ENCODE peak calls at places on chromosomes 13 and 19, in ten cellular contexts. One of them, this sample, is unnamed.

GRCh38 chr19:34481861-34482379 is 362 bp downstream of the WTIP start:
- DNase-seq in NCI-H82: no peak
- DNase-seq in GM23338: no peak
- DNase-seq in lower lobe of right lung: no peak
- DNase-seq in aorta: no peak
- DNase-seq in COR-L47: no peak
- DNase-seq in NCI-H1417: no peak
- DNase-seq in LoVo: no peak
- DNase-seq in EL: no peak
- DNase-seq in HCT116: no peak
- DNase-seq in this sample: no peak

GRCh38 chr19:33512580-33513137 is 8.9 kb downstream of the PEPD start:
- DNase-seq in NCI-H82: no peak
- DNase-seq in GM23338: no peak
- DNase-seq in lower lobe of right lung: no peak
- DNase-seq in aorta: no peak
- DNase-seq in COR-L47: no peak
- DNase-seq in NCI-H1417: no peak
- DNase-seq in LoVo: no peak
- DNase-seq in EL: no peak
- DNase-seq in HCT116: no peak
- DNase-seq in this sample: no peak

GRCh38 chr13:107069107-107069776 is 501.3 kb upstream of the ARGLU1 start:
- DNase-seq in NCI-H82: peak; percentile 87
- DNase-seq in GM23338: no peak
- DNase-seq in lower lobe of right lung: no peak
- DNase-seq in aorta: no peak
- DNase-seq in COR-L47: no peak
- DNase-seq in NCI-H1417: no peak
- DNase-seq in LoVo: no peak
- DNase-seq in EL: no peak
- DNase-seq in HCT116: no peak
- DNase-seq in this sample: peak; percentile 71

GRCh38 chr13:69168436-69168835 is 939.2 kb upstream of the ATXN8OS start:
- DNase-seq in NCI-H82: no peak
- DNase-seq in GM23338: no peak
- DNase-seq in lower lobe of right lung: no peak
- DNase-seq in aorta: no peak
- DNase-seq in COR-L47: no peak
- DNase-seq in NCI-H1417: no peak
- DNase-seq in LoVo: no peak
- DNase-seq in EL: no peak
- DNase-seq in HCT116: no peak
- DNase-seq in this sample: no peak

GRCh38 chr13:31587696-31588266 is 151.5 kb upstream of the RXFP2 start:
- DNase-seq in NCI-H82: no peak
- DNase-seq in GM23338: no peak
- DNase-seq in lower lobe of right lung: no peak
- DNase-seq in aorta: no peak
- DNase-seq in COR-L47: no peak
- DNase-seq in NCI-H1417: no peak
- DNase-seq in LoVo: no peak
- DNase-seq in EL: no peak
- DNase-seq in HCT116: no peak
- DNase-seq in this sample: no peak

GRCh38 chr13:34867590-34867989 is 74.5 kb upstream of the NBEA start:
- DNase-seq in NCI-H82: peak; percentile 71
- DNase-seq in GM23338: no peak
- DNase-seq in lower lobe of right lung: no peak
- DNase-seq in aorta: no peak
- DNase-seq in COR-L47: no peak
- DNase-seq in NCI-H1417: no peak
- DNase-seq in LoVo: no peak
- DNase-seq in EL: peak; percentile 53
- DNase-seq in HCT116: no peak
- DNase-seq in this sample: no peak

GRCh38 chr13:113224486-113224885 is 15.1 kb downstream of the CUL4A start:
- DNase-seq in NCI-H82: no peak
- DNase-seq in GM23338: no peak
- DNase-seq in lower lobe of right lung: no peak
- DNase-seq in aorta: no peak
- DNase-seq in COR-L47: no peak
- DNase-seq in NCI-H1417: no peak
- DNase-seq in LoVo: no peak
- DNase-seq in EL: no peak
- DNase-seq in HCT116: no peak
- DNase-seq in this sample: no peak

GRCh38 chr19:35939307-35940077 is 3.3 kb downstream of the LRFN3 start:
- DNase-seq in NCI-H82: no peak
- DNase-seq in GM23338: no peak
- DNase-seq in lower lobe of right lung: no peak
- DNase-seq in aorta: no peak
- DNase-seq in COR-L47: no peak
- DNase-seq in NCI-H1417: no peak
- DNase-seq in LoVo: no peak
- DNase-seq in EL: no peak
- DNase-seq in HCT116: no peak
- DNase-seq in this sample: no peak

GRCh38 chr19:13092608-13093260 is 9.9 kb downstream of the LYL1 start:
- DNase-seq in NCI-H82: no peak
- DNase-seq in GM23338: no peak
- DNase-seq in lower lobe of right lung: no peak
- DNase-seq in aorta: peak; percentile 73
- DNase-seq in COR-L47: no peak
- DNase-seq in NCI-H1417: no peak
- DNase-seq in LoVo: no peak
- DNase-seq in EL: no peak
- DNase-seq in HCT116: no peak
- DNase-seq in this sample: no peak

GRCh38 chr19:31285744-31286143 is 63.5 kb downstream of the TSHZ3 start:
- DNase-seq in NCI-H82: no peak
- DNase-seq in GM23338: no peak
- DNase-seq in lower lobe of right lung: no peak
- DNase-seq in aorta: no peak
- DNase-seq in COR-L47: no peak
- DNase-seq in NCI-H1417: no peak
- DNase-seq in LoVo: no peak
- DNase-seq in EL: peak; percentile 6
- DNase-seq in HCT116: no peak
- DNase-seq in this sample: no peak

GRCh38 chr13:101941095-101941777 is 460.6 kb downstream of the FGF14 start:
- DNase-seq in NCI-H82: peak; percentile 50
- DNase-seq in GM23338: peak; percentile 57
- DNase-seq in lower lobe of right lung: no peak
- DNase-seq in aorta: no peak
- DNase-seq in COR-L47: peak; percentile 12
- DNase-seq in NCI-H1417: peak; percentile 23
- DNase-seq in LoVo: no peak
- DNase-seq in EL: no peak
- DNase-seq in HCT116: no peak
- DNase-seq in this sample: no peak